ENCODE peak calls at places on chromosomes 2 and 18, in eight cellular contexts. U, K, S, D, B, I, N and H are unnamed samples.

GRCh38 chr2:105560157-105560556 is 161.3 kb upstream of the FHL2 start:
- DNase-seq in U (no peak), K (no peak), S (no peak), D (no peak), B (no peak), I (no peak), N (no peak), H (no peak)

GRCh38 chr2:179263015-179263414 is 1.6 kb downstream of the SESTD1 start:
- DNase-seq in U (no peak), K (peak), S (peak), D (no peak), B (no peak), I (no peak), N (peak), H (no peak)

GRCh38 chr2:161134547-161135518 is 25.4 kb upstream of the TANK start:
- DNase-seq in U (no peak), K (peak), S (peak), D (no peak), B (no peak), I (no peak), N (no peak), H (no peak)

GRCh38 chr2:95298471-95299111 is 1.4 kb downstream of the KCNIP3 start:
- DNase-seq in U (no peak), K (no peak), S (no peak), D (no peak), B (no peak), I (no peak), N (no peak), H (no peak)

GRCh38 chr2:24984912-24985311 is 13.2 kb upstream of the DNAJC27 start:
- DNase-seq in U (no peak), K (peak), S (no peak), D (no peak), B (no peak), I (no peak), N (no peak), H (no peak)

GRCh38 chr2:98483257-98483861 is 38.7 kb downstream of the INPP4A start:
- DNase-seq in U (peak), K (no peak), S (no peak), D (no peak), B (no peak), I (no peak), N (no peak), H (no peak)

GRCh38 chr18:76823574-76823973 is 1.2 kb downstream of the ZNF236 start:
- DNase-seq in U (peak), K (no peak), S (no peak), D (no peak), B (peak), I (no peak), N (no peak), H (no peak)

GRCh38 chr2:151947524-151948165 is 119.4 kb upstream of the ARL5A start:
- DNase-seq in U (no peak), K (no peak), S (peak), D (no peak), B (no peak), I (no peak), N (no peak), H (no peak)

GRCh38 chr2:239874636-239875356 is 150.3 kb downstream of the NDUFA10 start:
- DNase-seq in U (no peak), K (no peak), S (no peak), D (no peak), B (no peak), I (no peak), N (no peak), H (no peak)

GRCh38 chr18:62436636-62437519 is 85.9 kb upstream of the ZCCHC2 start:
- DNase-seq in U (no peak), K (peak), S (peak), D (no peak), B (no peak), I (no peak), N (no peak), H (no peak)

GRCh38 chr2:45813003-45813601 is 161.6 kb downstream of the PRKCE start:
- DNase-seq in U (no peak), K (no peak), S (peak), D (no peak), B (no peak), I (no peak), N (no peak), H (no peak)

GRCh38 chr2:9681427-9681817 is 50.6 kb upstream of the YWHAQ start:
- DNase-seq in U (no peak), K (no peak), S (peak), D (no peak), B (no peak), I (no peak), N (no peak), H (no peak)

GRCh38 chr2:231429152-231429551 is 33.6 kb downstream of the B3GNT7 start:
- DNase-seq in U (no peak), K (no peak), S (no peak), D (no peak), B (no peak), I (no peak), N (no peak), H (no peak)

GRCh38 chr18:56716692-56717146 is 65.6 kb downstream of the WDR7 start:
- DNase-seq in U (no peak), K (peak), S (no peak), D (no peak), B (no peak), I (no peak), N (no peak), H (no peak)

GRCh38 chr18:13606589-13607254 is 119.6 kb downstream of the FAM210A start:
- DNase-seq in U (no peak), K (no peak), S (no peak), D (no peak), B (no peak), I (no peak), N (no peak), H (no peak)

GRCh38 chr18:11752116-11752911 is 63.2 kb downstream of the GNAL start:
- DNase-seq in U (peak), K (peak), S (no peak), D (no peak), B (no peak), I (no peak), N (no peak), H (no peak)

GRCh38 chr2:205733082-205733481 is 50.8 kb downstream of the NRP2 start:
- DNase-seq in U (no peak), K (no peak), S (no peak), D (no peak), B (no peak), I (no peak), N (no peak), H (no peak)

GRCh38 chr2:159251296-159252173 is 35.0 kb downstream of the WDSUB1 start:
- DNase-seq in U (no peak), K (no peak), S (no peak), D (no peak), B (no peak), I (no peak), N (no peak), H (no peak)

GRCh38 chr2:174510583-174511189 is 23.9 kb upstream of the GPR155 start:
- DNase-seq in U (no peak), K (no peak), S (no peak), D (no peak), B (no peak), I (no peak), N (no peak), H (no peak)